ENCODE peak calls at places on chromosomes 11 and 22, in eight cellular contexts. U is IMR-90, F is GM23248, J is Caki2, N is lung microvascular endothelial cell, P is AG20443, L is progenitor cell of endocrine pancreas, H is NT2/D1. X is an unnamed sample.

GRCh38 chr11:134027671-134028070 is 41.2 kb upstream of the JAM3 start:
- DNase-seq in H (no peak), L (no peak), J (no peak), N (no peak), F (no peak), P (no peak), U (no peak), X (no peak)

GRCh38 chr11:107593941-107594340 is 3.0 kb downstream of the ELMOD1 start:
- DNase-seq in J (no peak), L (no peak), U (no peak), H (no peak), P (no peak), N (no peak), F (no peak), X (no peak)

GRCh38 chr11:61847914-61848581 is 19.9 kb downstream of the FADS2 start:
- DNase-seq in N (no peak), L (no peak), J (no peak), U (no peak), P (no peak), H (no peak), F (no peak), X (no peak)

GRCh38 chr11:132802932-132803331 is 729.4 kb downstream of the OPCML start:
- DNase-seq in N (no peak), L (no peak), H (no peak), U (no peak), J (no peak), P (no peak), F (no peak), X (no peak)

GRCh38 chr11:102837151-102837550 is 6.3 kb downstream of the MMP3 start:
- DNase-seq in U (no peak), F (peak; percentile 49), H (no peak), J (no peak), P (peak; percentile 14), L (no peak), N (no peak), X (no peak)

GRCh38 chr22:36768141-36768540 is 7.8 kb downstream of the IFT27 start:
- DNase-seq in U (no peak), L (no peak), H (no peak), F (no peak), N (no peak), P (no peak), J (no peak), X (no peak)

GRCh38 chr11:97461044-97461880 is 1071.4 kb downstream of the JRKL start:
- DNase-seq in F (no peak), L (no peak), P (no peak), N (no peak), J (no peak), U (no peak), H (no peak), X (no peak)

GRCh38 chr22:50706481-50707125 is 31.4 kb upstream of the ACR start:
- DNase-seq in U (no peak), H (no peak), L (no peak), F (no peak), P (no peak), J (no peak), N (no peak), X (no peak)

X was measured in neuronal stem cell.